ENCODE peak calls at places on chromosomes 4 and X, in six cellular contexts. One of them, this sample, is unnamed.

GRCh38 chrX:41561045-41561444 is 113.9 kb downstream of the NYX start:
- DNase-seq in GM04503: peak
- DNase-seq in stimulated activated CD8-positive, alpha-beta memory T cell treated with anti-CD3 and anti-CD28 coated beads, Interleukin-4, amount 100 ng/mL, for 4 hours: no peak
- DNase-seq in endodermal cell: no peak
- DNase-seq in H9: no peak
- DNase-seq in KG1: peak
- DNase-seq in this sample: peak

GRCh38 chrX:117376460-117376859 is 740.1 kb downstream of the KLHL13 start:
- DNase-seq in endodermal cell: no peak
- DNase-seq in H9: no peak
- DNase-seq in GM04503: no peak
- DNase-seq in KG1: no peak
- DNase-seq in stimulated activated CD8-positive, alpha-beta memory T cell treated with anti-CD3 and anti-CD28 coated beads, Interleukin-4, amount 100 ng/mL, for 4 hours: no peak
- DNase-seq in this sample: no peak

GRCh38 chr4:8756816-8757215 is 114.8 kb downstream of the HMX1 start:
- DNase-seq in GM04503: no peak
- DNase-seq in stimulated activated CD8-positive, alpha-beta memory T cell treated with anti-CD3 and anti-CD28 coated beads, Interleukin-4, amount 100 ng/mL, for 4 hours: no peak
- DNase-seq in endodermal cell: peak
- DNase-seq in KG1: no peak
- DNase-seq in H9: no peak
- DNase-seq in this sample: no peak

GRCh38 chr4:166312166-166312565 is 439.1 kb downstream of the TLL1 start:
- DNase-seq in stimulated activated CD8-positive, alpha-beta memory T cell treated with anti-CD3 and anti-CD28 coated beads, Interleukin-4, amount 100 ng/mL, for 4 hours: no peak
- DNase-seq in endodermal cell: no peak
- DNase-seq in KG1: no peak
- DNase-seq in GM04503: no peak
- DNase-seq in H9: no peak
- DNase-seq in this sample: no peak

GRCh38 chrX:39730671-39731389 is 366.9 kb downstream of the BCOR start:
- DNase-seq in KG1: peak
- DNase-seq in endodermal cell: peak
- DNase-seq in H9: peak
- DNase-seq in GM04503: peak
- DNase-seq in stimulated activated CD8-positive, alpha-beta memory T cell treated with anti-CD3 and anti-CD28 coated beads, Interleukin-4, amount 100 ng/mL, for 4 hours: no peak
- DNase-seq in this sample: peak

GRCh38 chr4:42995343-42995944 is 102.9 kb downstream of the GRXCR1 start:
- DNase-seq in GM04503: peak
- DNase-seq in KG1: no peak
- DNase-seq in endodermal cell: no peak
- DNase-seq in stimulated activated CD8-positive, alpha-beta memory T cell treated with anti-CD3 and anti-CD28 coated beads, Interleukin-4, amount 100 ng/mL, for 4 hours: no peak
- DNase-seq in H9: no peak
- DNase-seq in this sample: no peak

GRCh38 chr4:32624943-32625603 is 1904.9 kb downstream of the PCDH7 start:
- DNase-seq in H9: no peak
- DNase-seq in GM04503: no peak
- DNase-seq in stimulated activated CD8-positive, alpha-beta memory T cell treated with anti-CD3 and anti-CD28 coated beads, Interleukin-4, amount 100 ng/mL, for 4 hours: no peak
- DNase-seq in endodermal cell: no peak
- DNase-seq in KG1: no peak
- DNase-seq in this sample: no peak

GRCh38 chr4:4408132-4408523 is 21.2 kb downstream of the NSG1 start:
- DNase-seq in H9: no peak
- DNase-seq in GM04503: no peak
- DNase-seq in stimulated activated CD8-positive, alpha-beta memory T cell treated with anti-CD3 and anti-CD28 coated beads, Interleukin-4, amount 100 ng/mL, for 4 hours: no peak
- DNase-seq in endodermal cell: no peak
- DNase-seq in KG1: no peak
- DNase-seq in this sample: no peak

GRCh38 chr4:56681158-56681848 is at the start of gene HOPX:
- DNase-seq in H9: no peak
- DNase-seq in GM04503: no peak
- DNase-seq in stimulated activated CD8-positive, alpha-beta memory T cell treated with anti-CD3 and anti-CD28 coated beads, Interleukin-4, amount 100 ng/mL, for 4 hours: peak
- DNase-seq in endodermal cell: peak
- DNase-seq in KG1: no peak
- DNase-seq in this sample: no peak

GRCh38 chr4:119697887-119698393 is 69.3 kb upstream of the PDE5A start:
- DNase-seq in KG1: no peak
- DNase-seq in GM04503: no peak
- DNase-seq in H9: no peak
- DNase-seq in stimulated activated CD8-positive, alpha-beta memory T cell treated with anti-CD3 and anti-CD28 coated beads, Interleukin-4, amount 100 ng/mL, for 4 hours: no peak
- DNase-seq in endodermal cell: no peak
- DNase-seq in this sample: no peak

GRCh38 chrX:116357317-116357716 is 79.1 kb upstream of the SLC6A14 start:
- DNase-seq in GM04503: no peak
- DNase-seq in H9: no peak
- DNase-seq in KG1: no peak
- DNase-seq in stimulated activated CD8-positive, alpha-beta memory T cell treated with anti-CD3 and anti-CD28 coated beads, Interleukin-4, amount 100 ng/mL, for 4 hours: no peak
- DNase-seq in endodermal cell: no peak
- DNase-seq in this sample: no peak

GRCh38 chr4:156677136-156677535 is 294.5 kb downstream of the PDGFC start:
- DNase-seq in KG1: no peak
- DNase-seq in endodermal cell: peak
- DNase-seq in GM04503: peak
- DNase-seq in stimulated activated CD8-positive, alpha-beta memory T cell treated with anti-CD3 and anti-CD28 coated beads, Interleukin-4, amount 100 ng/mL, for 4 hours: no peak
- DNase-seq in H9: no peak
- DNase-seq in this sample: peak

GRCh38 chr4:123786955-123787354 is 390.4 kb downstream of the SPRY1 start:
- DNase-seq in KG1: no peak
- DNase-seq in GM04503: no peak
- DNase-seq in endodermal cell: no peak
- DNase-seq in stimulated activated CD8-positive, alpha-beta memory T cell treated with anti-CD3 and anti-CD28 coated beads, Interleukin-4, amount 100 ng/mL, for 4 hours: no peak
- DNase-seq in H9: no peak
- DNase-seq in this sample: no peak

GRCh38 chrX:40237745-40238178 is 140.0 kb upstream of the BCOR start:
- DNase-seq in GM04503: no peak
- DNase-seq in H9: peak
- DNase-seq in KG1: no peak
- DNase-seq in stimulated activated CD8-positive, alpha-beta memory T cell treated with anti-CD3 and anti-CD28 coated beads, Interleukin-4, amount 100 ng/mL, for 4 hours: no peak
- DNase-seq in endodermal cell: peak
- DNase-seq in this sample: no peak

GRCh38 chrX:71935542-71935941 is 24.9 kb downstream of the NHSL2 start:
- DNase-seq in stimulated activated CD8-positive, alpha-beta memory T cell treated with anti-CD3 and anti-CD28 coated beads, Interleukin-4, amount 100 ng/mL, for 4 hours: no peak
- DNase-seq in H9: peak
- DNase-seq in GM04503: no peak
- DNase-seq in KG1: no peak
- DNase-seq in endodermal cell: peak
- DNase-seq in this sample: no peak

GRCh38 chr4:102883278-102883677 is 14.5 kb downstream of the CISD2 start:
- DNase-seq in KG1: no peak
- DNase-seq in GM04503: no peak
- DNase-seq in H9: no peak
- DNase-seq in endodermal cell: no peak
- DNase-seq in stimulated activated CD8-positive, alpha-beta memory T cell treated with anti-CD3 and anti-CD28 coated beads, Interleukin-4, amount 100 ng/mL, for 4 hours: no peak
- DNase-seq in this sample: no peak